ENCODE peak calls at places on chromosomes 7 and 10, in seven cellular contexts. Y is CD8-positive, alpha-beta memory T cell; R is fibroblast of lung; B is AG09309; D is IMR-90; Q is fibroblast of mammary gland; U is MG63. S is an unnamed sample.

GRCh38 chr7:2116903-2117680 is 115.7 kb downstream of the MAD1L1 start:
- DNase-seq in Y (no peak), R (peak; percentile 60), B (no peak), D (peak; percentile 34), Q (no peak), U (peak; percentile 72), S (no peak)

GRCh38 chr10:22791655-22792054 is 77.3 kb upstream of the PIP4K2A start:
- DNase-seq in Y (no peak), R (no peak), B (no peak), D (no peak), Q (no peak), U (peak; percentile 2), S (no peak)

GRCh38 chr10:29668628-29669027 is 33.9 kb upstream of the SVIL start:
- DNase-seq in Y (no peak), R (no peak), B (no peak), D (peak; percentile 47), Q (peak; percentile 12), U (peak; percentile 37), S (no peak)

GRCh38 chr10:68371604-68372003 is 35.5 kb downstream of the RUFY2 start:
- DNase-seq in Y (no peak), R (no peak), B (no peak), D (no peak), Q (no peak), U (no peak), S (no peak)

GRCh38 chr10:101062231-101063161 is 707 bp downstream of the KAZALD1 start:
- DNase-seq in Y (peak; percentile 43), R (peak; percentile 44), B (no peak), D (peak; percentile 43), Q (peak; percentile 35), U (peak; percentile 74), S (peak; percentile 56)

GRCh38 chr10:86401588-86402282 is 35.1 kb upstream of the GRID1 start:
- DNase-seq in Y (peak; percentile 34), R (no peak), B (no peak), D (no peak), Q (no peak), U (no peak), S (peak; percentile 23)

GRCh38 chr10:47451275-47451997 is 32.5 kb downstream of the ANXA8 start:
- DNase-seq in Y (no peak), R (no peak), B (no peak), D (no peak), Q (no peak), U (no peak), S (no peak)

GRCh38 chr10:6579193-6579903 is 728 bp downstream of the PRKCQ start:
- DNase-seq in Y (no peak), R (peak; percentile 3), B (no peak), D (no peak), Q (no peak), U (no peak), S (no peak)

GRCh38 chr10:86106616-86107015 is 260.0 kb downstream of the GRID1 start:
- DNase-seq in Y (no peak), R (no peak), B (no peak), D (no peak), Q (no peak), U (no peak), S (no peak)

GRCh38 chr10:56537984-56538383 is 176.9 kb upstream of the ZWINT start:
- DNase-seq in Y (no peak), R (peak; percentile 43), B (no peak), D (peak; percentile 27), Q (peak; percentile 59), U (peak; percentile 7), S (no peak)

GRCh38 chr10:94133239-94133638 is 139.5 kb downstream of the PLCE1 start:
- DNase-seq in Y (no peak), R (no peak), B (no peak), D (no peak), Q (no peak), U (peak; percentile 56), S (peak; percentile 61)

GRCh38 chr7:149872419-149873073 is 1.2 kb upstream of the ATP6V0E2 start:
- DNase-seq in Y (no peak), R (peak; percentile 85), B (peak; percentile 37), D (peak; percentile 81), Q (peak; percentile 84), U (no peak), S (peak; percentile 80)

GRCh38 chr10:35639651-35640311 is 2.3 kb downstream of the FZD8 start:
- DNase-seq in Y (peak; percentile 2), R (peak; percentile 33), B (no peak), D (peak; percentile 70), Q (peak; percentile 44), U (peak; percentile 33), S (peak; percentile 32)

GRCh38 chr10:71222541-71223364 is 10.4 kb downstream of the UNC5B start:
- DNase-seq in Y (no peak), R (no peak), B (no peak), D (peak; percentile 79), Q (peak; percentile 44), U (peak; percentile 30), S (no peak)

GRCh38 chr7:135536160-135536559 is 21.6 kb upstream of the NUP205 start:
- DNase-seq in Y (no peak), R (peak; percentile 59), B (peak; percentile 72), D (peak; percentile 37), Q (peak; percentile 80), U (no peak), S (no peak)

GRCh38 chr7:55774327-55775050 is 88.1 kb downstream of the SEPTIN14 start:
- DNase-seq in Y (no peak), R (no peak), B (no peak), D (no peak), Q (no peak), U (peak; percentile 11), S (no peak)

GRCh38 chr7:131543298-131543697 is 13.1 kb downstream of the PODXL start:
- DNase-seq in Y (no peak), R (no peak), B (no peak), D (no peak), Q (no peak), U (no peak), S (no peak)

GRCh38 chr7:134327896-134328295 is 11.2 kb upstream of the SLC35B4 start:
- DNase-seq in Y (peak; percentile 59), R (peak; percentile 64), B (no peak), D (peak; percentile 56), Q (peak; percentile 75), U (peak; percentile 10), S (no peak)

GRCh38 chr10:86287966-86288579 is 78.5 kb downstream of the GRID1 start:
- DNase-seq in Y (no peak), R (no peak), B (no peak), D (no peak), Q (no peak), U (no peak), S (no peak)

GRCh38 chr7:63925626-63926460 is 72.8 kb upstream of the ZNF722 start:
- DNase-seq in Y (peak; percentile 97), R (peak; percentile 2), B (peak; percentile 10), D (no peak), Q (peak; percentile 63), U (peak; percentile 8), S (peak; percentile 93)
- H3K4me3 ChIP-seq in Y (peak overlapping the region; percentile 67), R (no peak overlapping the region), B (peak overlapping the region; percentile 22), D (no peak overlapping the region), Q (peak overlapping the region; percentile 46), U (no peak overlapping the region), S (peak overlapping the region; percentile 80)

GRCh38 chr10:117601716-117602115 is 59.2 kb downstream of the EMX2 start:
- DNase-seq in Y (no peak), R (no peak), B (no peak), D (no peak), Q (no peak), U (no peak), S (no peak)
- H3K4me3 ChIP-seq in Y (no peak overlapping the region), R (no peak overlapping the region), B (no peak overlapping the region), D (no peak overlapping the region), Q (no peak overlapping the region), U (no peak overlapping the region), S (no peak overlapping the region)

DNA sequence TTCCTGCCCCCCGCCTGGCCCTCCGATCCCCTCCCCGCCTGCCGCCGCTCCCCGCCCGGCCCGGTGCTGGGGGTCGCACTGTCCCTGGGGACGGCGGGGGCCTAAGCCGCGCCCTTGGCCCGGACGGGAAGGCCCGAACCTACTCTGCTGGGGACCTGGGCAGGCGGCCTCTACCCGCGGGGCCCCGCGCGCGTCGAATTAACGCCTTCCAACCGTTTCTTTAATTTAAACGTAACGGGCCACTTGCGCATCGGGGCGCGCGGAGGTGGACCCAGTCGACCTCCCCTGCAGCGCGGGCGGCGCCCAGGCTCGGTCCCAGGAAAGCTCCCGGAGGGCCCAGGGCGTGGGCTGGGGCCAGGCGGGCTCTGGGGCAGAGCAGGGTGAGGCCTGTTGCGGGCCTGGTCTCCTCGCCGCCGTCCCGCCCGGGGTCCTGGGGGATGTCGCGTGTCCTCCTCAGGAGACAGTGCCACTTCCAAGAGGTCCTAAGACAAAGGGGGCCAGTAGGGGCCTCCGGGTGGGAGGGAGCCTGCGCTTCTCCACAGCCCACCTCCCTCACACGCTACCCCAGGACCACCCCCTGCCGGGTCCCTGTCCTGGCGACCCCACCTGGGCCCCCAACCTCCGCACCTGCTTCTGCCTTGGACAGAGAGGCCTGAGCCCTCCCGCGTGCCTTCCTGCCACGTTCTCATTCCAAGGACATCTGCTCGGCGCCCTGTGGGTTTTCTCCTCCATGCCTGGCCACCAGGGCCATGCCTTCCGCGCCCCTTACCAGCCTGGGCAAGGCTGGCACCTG is 658 bp upstream of the PTPRN2 start:
- DNase-seq in Y (no peak), R (no peak), B (no peak), D (no peak), Q (no peak), U (no peak), S (no peak)
- H3K4me3 ChIP-seq in Y (no peak overlapping the region), R (no peak overlapping the region), B (peak overlapping the region; percentile 15), D (peak overlapping the region; percentile 38), Q (no peak overlapping the region), U (no peak overlapping the region), S (peak overlapping the region; percentile 49)

GRCh38 chr10:14664345-14664744 is 110.4 kb downstream of the FAM107B start:
- DNase-seq in Y (no peak), R (no peak), B (no peak), D (no peak), Q (no peak), U (no peak), S (no peak)
- H3K4me3 ChIP-seq in Y (no peak overlapping the region), R (no peak overlapping the region), B (no peak overlapping the region), D (no peak overlapping the region), Q (no peak overlapping the region), U (no peak overlapping the region), S (no peak overlapping the region)

GRCh38 chr7:100745184-100745583 is 11.8 kb downstream of the ZAN start:
- DNase-seq in Y (no peak), R (peak; percentile 66), B (no peak), D (peak; percentile 53), Q (peak; percentile 64), U (peak; percentile 87), S (peak; percentile 31)
- H3K4me3 ChIP-seq in Y (no peak overlapping the region), R (peak overlapping the region; percentile 47), B (peak overlapping the region; percentile 1), D (peak overlapping the region; percentile 46), Q (peak overlapping the region; percentile 48), U (peak overlapping the region; percentile 55), S (no peak overlapping the region)

DNA sequence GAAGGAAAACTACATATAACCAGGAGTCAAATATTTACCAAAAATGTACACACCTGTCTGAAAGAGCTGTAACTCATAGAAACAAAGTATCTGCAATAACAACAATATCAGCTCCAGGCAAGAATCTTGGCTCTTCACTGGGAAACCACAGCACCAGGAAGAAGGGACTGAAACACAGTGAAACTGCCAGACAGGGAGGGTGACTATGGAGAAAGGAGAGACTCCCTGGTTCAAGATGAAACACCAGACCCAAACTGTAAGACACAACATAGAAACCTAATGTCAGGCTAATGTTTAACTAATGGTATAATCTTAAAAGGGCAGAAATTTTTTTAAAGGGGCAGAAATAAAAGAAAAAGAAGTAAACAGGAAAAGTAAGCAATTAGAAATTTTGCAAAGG is 11.5 kb upstream of the TAS2R39 start:
- DNase-seq in Y (no peak), R (no peak), B (no peak), D (no peak), Q (no peak), U (no peak), S (no peak)
- H3K4me3 ChIP-seq in Y (no peak overlapping the region), R (no peak overlapping the region), B (no peak overlapping the region), D (no peak overlapping the region), Q (no peak overlapping the region), U (no peak overlapping the region), S (peak overlapping the region; percentile 51)